ENCODE peak calls at places on chromosome 7, in four cellular contexts. B is T-helper 2 cell, D is endothelial cell of umbilical vein, R is frontal cortex. C is an unnamed sample.

GRCh38 chr7:94059747-94060146 is 55.6 kb upstream of the BET1 start:
- DNase-seq in R (no peak), D (no peak), B (no peak), C (no peak)

GRCh38 chr7:37448637-37449331 is at the start of gene ELMO1:
- DNase-seq in D (peak), R (peak), B (peak), C (peak)

GRCh38 chr7:81560708-81561107 is 209.1 kb downstream of the HGF start:
- DNase-seq in B (no peak), D (no peak), R (no peak), C (no peak)

GRCh38 chr7:74420006-74420405 is 33.7 kb upstream of the GTF2IRD1 start:
- DNase-seq in R (no peak), D (no peak), B (no peak), C (no peak)

GRCh38 chr7:70432567-70433001 is 699.4 kb upstream of the GALNT17 start:
- DNase-seq in R (no peak), B (no peak), D (no peak), C (no peak)

GRCh38 chr7:120874722-120875121 is 16.8 kb upstream of the TSPAN12 start:
- DNase-seq in R (no peak), D (peak), B (no peak), C (no peak)

GRCh38 chr7:137151056-137151731 is 192.3 kb downstream of the PTN start:
- DNase-seq in R (no peak), D (no peak), B (no peak), C (no peak)

GRCh38 chr7:151632750-151633515 is 113.2 kb upstream of the RHEB start:
- DNase-seq in D (peak), R (no peak), B (peak), C (peak)

GRCh38 chr7:150476819-150477631 is 26.6 kb downstream of the GIMAP8 start:
- DNase-seq in B (peak), R (no peak), D (no peak), C (no peak)